ENCODE peak calls at places on chromosome 10, in seven cellular contexts. One of them, this sample, is unnamed.

GRCh38 chr10:49284356-49284755 is 14.6 kb upstream of the C10orf71 start:
- DNase-seq in epithelial cell of proximal tubule: no peak
- DNase-seq in activated CD8-positive, alpha-beta T cell treated with anti-CD3 and anti-CD28 coated beads for 36 hours: no peak
- DNase-seq in T-helper 2 cell: no peak
- DNase-seq in Kasumi-1: no peak
- DNase-seq in progenitor cell of endocrine pancreas: no peak
- DNase-seq in natural killer cell: no peak
- DNase-seq in this sample: no peak

GRCh38 chr10:109306698-109307097 is 616.6 kb downstream of the XPNPEP1 start:
- DNase-seq in epithelial cell of proximal tubule: no peak
- DNase-seq in activated CD8-positive, alpha-beta T cell treated with anti-CD3 and anti-CD28 coated beads for 36 hours: no peak
- DNase-seq in T-helper 2 cell: no peak
- DNase-seq in Kasumi-1: no peak
- DNase-seq in progenitor cell of endocrine pancreas: no peak
- DNase-seq in natural killer cell: no peak
- DNase-seq in this sample: no peak

GRCh38 chr10:9296206-9296605 is 1241.7 kb downstream of the GATA3 start:
- DNase-seq in epithelial cell of proximal tubule: no peak
- DNase-seq in activated CD8-positive, alpha-beta T cell treated with anti-CD3 and anti-CD28 coated beads for 36 hours: no peak
- DNase-seq in T-helper 2 cell: no peak
- DNase-seq in Kasumi-1: no peak
- DNase-seq in progenitor cell of endocrine pancreas: no peak
- DNase-seq in natural killer cell: no peak
- DNase-seq in this sample: no peak

GRCh38 chr10:42952358-42952757 is 124.5 kb upstream of the RET start:
- DNase-seq in epithelial cell of proximal tubule: no peak
- DNase-seq in activated CD8-positive, alpha-beta T cell treated with anti-CD3 and anti-CD28 coated beads for 36 hours: no peak
- DNase-seq in T-helper 2 cell: no peak
- DNase-seq in Kasumi-1: no peak
- DNase-seq in progenitor cell of endocrine pancreas: peak
- DNase-seq in natural killer cell: no peak
- DNase-seq in this sample: no peak

GRCh38 chr10:93471110-93471651 is 11.0 kb downstream of the MYOF start:
- DNase-seq in epithelial cell of proximal tubule: peak
- DNase-seq in activated CD8-positive, alpha-beta T cell treated with anti-CD3 and anti-CD28 coated beads for 36 hours: no peak
- DNase-seq in T-helper 2 cell: no peak
- DNase-seq in Kasumi-1: no peak
- DNase-seq in progenitor cell of endocrine pancreas: no peak
- DNase-seq in natural killer cell: no peak
- DNase-seq in this sample: peak

GRCh38 chr10:89391882-89392756 is at the start of gene IFIT1:
- DNase-seq in epithelial cell of proximal tubule: no peak
- DNase-seq in activated CD8-positive, alpha-beta T cell treated with anti-CD3 and anti-CD28 coated beads for 36 hours: peak
- DNase-seq in T-helper 2 cell: no peak
- DNase-seq in Kasumi-1: peak
- DNase-seq in progenitor cell of endocrine pancreas: no peak
- DNase-seq in natural killer cell: no peak
- DNase-seq in this sample: peak

GRCh38 chr10:99621454-99622246 is 1.4 kb upstream of the SLC25A28 start:
- DNase-seq in epithelial cell of proximal tubule: no peak
- DNase-seq in activated CD8-positive, alpha-beta T cell treated with anti-CD3 and anti-CD28 coated beads for 36 hours: no peak
- DNase-seq in T-helper 2 cell: no peak
- DNase-seq in Kasumi-1: peak
- DNase-seq in progenitor cell of endocrine pancreas: peak
- DNase-seq in natural killer cell: no peak
- DNase-seq in this sample: no peak

GRCh38 chr10:126073606-126074005 is 177.2 kb downstream of the FANK1 start:
- DNase-seq in epithelial cell of proximal tubule: no peak
- DNase-seq in activated CD8-positive, alpha-beta T cell treated with anti-CD3 and anti-CD28 coated beads for 36 hours: no peak
- DNase-seq in T-helper 2 cell: no peak
- DNase-seq in Kasumi-1: no peak
- DNase-seq in progenitor cell of endocrine pancreas: no peak
- DNase-seq in natural killer cell: no peak
- DNase-seq in this sample: no peak

GRCh38 chr10:75461672-75462649 is 30.5 kb downstream of the LRMDA start:
- DNase-seq in epithelial cell of proximal tubule: no peak
- DNase-seq in activated CD8-positive, alpha-beta T cell treated with anti-CD3 and anti-CD28 coated beads for 36 hours: no peak
- DNase-seq in T-helper 2 cell: no peak
- DNase-seq in Kasumi-1: no peak
- DNase-seq in progenitor cell of endocrine pancreas: no peak
- DNase-seq in natural killer cell: no peak
- DNase-seq in this sample: no peak

GRCh38 chr10:80408198-80409085 is at the start of gene PRXL2A:
- DNase-seq in epithelial cell of proximal tubule: no peak
- DNase-seq in activated CD8-positive, alpha-beta T cell treated with anti-CD3 and anti-CD28 coated beads for 36 hours: peak
- DNase-seq in T-helper 2 cell: peak
- DNase-seq in Kasumi-1: peak
- DNase-seq in progenitor cell of endocrine pancreas: peak
- DNase-seq in natural killer cell: peak
- DNase-seq in this sample: no peak

GRCh38 chr10:119770928-119771327 is 45.1 kb downstream of the INPP5F start:
- DNase-seq in epithelial cell of proximal tubule: no peak
- DNase-seq in activated CD8-positive, alpha-beta T cell treated with anti-CD3 and anti-CD28 coated beads for 36 hours: no peak
- DNase-seq in T-helper 2 cell: no peak
- DNase-seq in Kasumi-1: no peak
- DNase-seq in progenitor cell of endocrine pancreas: no peak
- DNase-seq in natural killer cell: no peak
- DNase-seq in this sample: no peak

GRCh38 chr10:86139066-86139657 is 227.4 kb downstream of the GRID1 start:
- DNase-seq in epithelial cell of proximal tubule: no peak
- DNase-seq in activated CD8-positive, alpha-beta T cell treated with anti-CD3 and anti-CD28 coated beads for 36 hours: peak
- DNase-seq in T-helper 2 cell: no peak
- DNase-seq in Kasumi-1: peak
- DNase-seq in progenitor cell of endocrine pancreas: no peak
- DNase-seq in natural killer cell: no peak
- DNase-seq in this sample: no peak

GRCh38 chr10:129941199-129942018 is 22.7 kb downstream of the EBF3 start:
- DNase-seq in epithelial cell of proximal tubule: no peak
- DNase-seq in activated CD8-positive, alpha-beta T cell treated with anti-CD3 and anti-CD28 coated beads for 36 hours: no peak
- DNase-seq in T-helper 2 cell: no peak
- DNase-seq in Kasumi-1: no peak
- DNase-seq in progenitor cell of endocrine pancreas: no peak
- DNase-seq in natural killer cell: no peak
- DNase-seq in this sample: no peak

GRCh38 chr10:61280303-61280702 is 172.9 kb downstream of the TMEM26 start:
- DNase-seq in epithelial cell of proximal tubule: peak
- DNase-seq in activated CD8-positive, alpha-beta T cell treated with anti-CD3 and anti-CD28 coated beads for 36 hours: no peak
- DNase-seq in T-helper 2 cell: no peak
- DNase-seq in Kasumi-1: peak
- DNase-seq in progenitor cell of endocrine pancreas: no peak
- DNase-seq in natural killer cell: no peak
- DNase-seq in this sample: no peak

GRCh38 chr10:89458289-89458688 is 43.9 kb downstream of the IFIT5 start:
- DNase-seq in epithelial cell of proximal tubule: no peak
- DNase-seq in activated CD8-positive, alpha-beta T cell treated with anti-CD3 and anti-CD28 coated beads for 36 hours: no peak
- DNase-seq in T-helper 2 cell: no peak
- DNase-seq in Kasumi-1: no peak
- DNase-seq in progenitor cell of endocrine pancreas: no peak
- DNase-seq in natural killer cell: no peak
- DNase-seq in this sample: peak

GRCh38 chr10:20984632-20985031 is 87.5 kb upstream of the NEBL start:
- DNase-seq in epithelial cell of proximal tubule: no peak
- DNase-seq in activated CD8-positive, alpha-beta T cell treated with anti-CD3 and anti-CD28 coated beads for 36 hours: no peak
- DNase-seq in T-helper 2 cell: no peak
- DNase-seq in Kasumi-1: no peak
- DNase-seq in progenitor cell of endocrine pancreas: no peak
- DNase-seq in natural killer cell: no peak
- DNase-seq in this sample: no peak

GRCh38 chr10:77313066-77313750 is 324.4 kb downstream of the KCNMA1 start:
- DNase-seq in epithelial cell of proximal tubule: no peak
- DNase-seq in activated CD8-positive, alpha-beta T cell treated with anti-CD3 and anti-CD28 coated beads for 36 hours: no peak
- DNase-seq in T-helper 2 cell: no peak
- DNase-seq in Kasumi-1: no peak
- DNase-seq in progenitor cell of endocrine pancreas: no peak
- DNase-seq in natural killer cell: no peak
- DNase-seq in this sample: no peak

GRCh38 chr10:131972474-131973071 is 9.2 kb downstream of the BNIP3 start:
- DNase-seq in epithelial cell of proximal tubule: no peak
- DNase-seq in activated CD8-positive, alpha-beta T cell treated with anti-CD3 and anti-CD28 coated beads for 36 hours: peak
- DNase-seq in T-helper 2 cell: no peak
- DNase-seq in Kasumi-1: peak
- DNase-seq in progenitor cell of endocrine pancreas: no peak
- DNase-seq in natural killer cell: no peak
- DNase-seq in this sample: no peak

GRCh38 chr10:122141821-122142651 is 129.1 kb upstream of the BTBD16 start:
- DNase-seq in epithelial cell of proximal tubule: no peak
- DNase-seq in activated CD8-positive, alpha-beta T cell treated with anti-CD3 and anti-CD28 coated beads for 36 hours: no peak
- DNase-seq in T-helper 2 cell: no peak
- DNase-seq in Kasumi-1: no peak
- DNase-seq in progenitor cell of endocrine pancreas: no peak
- DNase-seq in natural killer cell: no peak
- DNase-seq in this sample: no peak

GRCh38 chr10:2839081-2839725 is 228.1 kb upstream of the PFKP start:
- DNase-seq in epithelial cell of proximal tubule: peak
- DNase-seq in activated CD8-positive, alpha-beta T cell treated with anti-CD3 and anti-CD28 coated beads for 36 hours: peak
- DNase-seq in T-helper 2 cell: no peak
- DNase-seq in Kasumi-1: peak
- DNase-seq in progenitor cell of endocrine pancreas: no peak
- DNase-seq in natural killer cell: no peak
- DNase-seq in this sample: no peak

GRCh38 chr10:96130326-96130758 is 245 bp downstream of the ZNF518A start:
- DNase-seq in epithelial cell of proximal tubule: no peak
- DNase-seq in activated CD8-positive, alpha-beta T cell treated with anti-CD3 and anti-CD28 coated beads for 36 hours: peak
- DNase-seq in T-helper 2 cell: peak
- DNase-seq in Kasumi-1: peak
- DNase-seq in progenitor cell of endocrine pancreas: peak
- DNase-seq in natural killer cell: peak
- DNase-seq in this sample: no peak

GRCh38 chr10:97726636-97727178 is 10.2 kb upstream of the ZFYVE27 start:
- DNase-seq in epithelial cell of proximal tubule: peak
- DNase-seq in activated CD8-positive, alpha-beta T cell treated with anti-CD3 and anti-CD28 coated beads for 36 hours: no peak
- DNase-seq in T-helper 2 cell: no peak
- DNase-seq in Kasumi-1: no peak
- DNase-seq in progenitor cell of endocrine pancreas: no peak
- DNase-seq in natural killer cell: no peak
- DNase-seq in this sample: no peak

GRCh38 chr10:71621263-71621751 is 98.3 kb downstream of the C10orf105 start:
- DNase-seq in epithelial cell of proximal tubule: no peak
- DNase-seq in activated CD8-positive, alpha-beta T cell treated with anti-CD3 and anti-CD28 coated beads for 36 hours: no peak
- DNase-seq in T-helper 2 cell: no peak
- DNase-seq in Kasumi-1: no peak
- DNase-seq in progenitor cell of endocrine pancreas: no peak
- DNase-seq in natural killer cell: no peak
- DNase-seq in this sample: no peak

GRCh38 chr10:92657024-92657423 is 32.7 kb upstream of the HHEX start:
- DNase-seq in epithelial cell of proximal tubule: no peak
- DNase-seq in activated CD8-positive, alpha-beta T cell treated with anti-CD3 and anti-CD28 coated beads for 36 hours: no peak
- DNase-seq in T-helper 2 cell: no peak
- DNase-seq in Kasumi-1: no peak
- DNase-seq in progenitor cell of endocrine pancreas: no peak
- DNase-seq in natural killer cell: no peak
- DNase-seq in this sample: no peak

GRCh38 chr10:31133251-31133627 is 101.6 kb upstream of the ZNF438 start:
- DNase-seq in epithelial cell of proximal tubule: no peak
- DNase-seq in activated CD8-positive, alpha-beta T cell treated with anti-CD3 and anti-CD28 coated beads for 36 hours: no peak
- DNase-seq in T-helper 2 cell: no peak
- DNase-seq in Kasumi-1: no peak
- DNase-seq in progenitor cell of endocrine pancreas: no peak
- DNase-seq in natural killer cell: no peak
- DNase-seq in this sample: no peak

GRCh38 chr10:18214692-18215563 is 74.7 kb downstream of the CACNB2 start:
- DNase-seq in epithelial cell of proximal tubule: peak
- DNase-seq in activated CD8-positive, alpha-beta T cell treated with anti-CD3 and anti-CD28 coated beads for 36 hours: peak
- DNase-seq in T-helper 2 cell: no peak
- DNase-seq in Kasumi-1: peak
- DNase-seq in progenitor cell of endocrine pancreas: peak
- DNase-seq in natural killer cell: no peak
- DNase-seq in this sample: peak

GRCh38 chr10:21808525-21808924 is 195.0 kb downstream of the DNAJC1 start:
- DNase-seq in epithelial cell of proximal tubule: no peak
- DNase-seq in activated CD8-positive, alpha-beta T cell treated with anti-CD3 and anti-CD28 coated beads for 36 hours: no peak
- DNase-seq in T-helper 2 cell: no peak
- DNase-seq in Kasumi-1: no peak
- DNase-seq in progenitor cell of endocrine pancreas: no peak
- DNase-seq in natural killer cell: no peak
- DNase-seq in this sample: no peak

GRCh38 chr10:110141747-110142625 is 65.4 kb upstream of the MXI1 start:
- DNase-seq in epithelial cell of proximal tubule: no peak
- DNase-seq in activated CD8-positive, alpha-beta T cell treated with anti-CD3 and anti-CD28 coated beads for 36 hours: no peak
- DNase-seq in T-helper 2 cell: no peak
- DNase-seq in Kasumi-1: peak
- DNase-seq in progenitor cell of endocrine pancreas: no peak
- DNase-seq in natural killer cell: no peak
- DNase-seq in this sample: no peak